ENCODE peak calls at places on chromosomes 13 and 19, in seven cellular contexts. W, A, I, M, P, S and Z are unnamed samples. For H3K36me3, the result is how much of the 10 kb centered on the place peaks cover.

GRCh38 chr13:21465710-21466160 is 6.6 kb upstream of the ZDHHC20 start:
- DNase-seq in M (peak), W (no peak), I (peak), S (no peak), A (no peak), P (no peak), Z (no peak)

GRCh38 chr19:30557212-30557611 is 185.0 kb downstream of the ZNF536 start:
- DNase-seq in W (no peak), I (no peak), M (no peak), P (no peak), A (no peak), S (no peak), Z (no peak)

GRCh38 chr13:114063545-114064515 is 68.6 kb downstream of the RASA3 start:
- DNase-seq in S (no peak), P (no peak), W (peak), I (no peak), A (peak), M (no peak), Z (no peak)

GRCh38 chr13:49502954-49503353 is 7.2 kb downstream of the PHF11 start:
- DNase-seq in A (no peak), P (no peak), I (no peak), M (no peak), S (no peak), W (no peak), Z (no peak)

GRCh38 chr19:46904114-46905060 is 43.6 kb downstream of the ARHGAP35 start:
- DNase-seq in P (no peak), M (no peak), I (no peak), W (peak), S (no peak), A (no peak), Z (no peak)

GRCh38 chr13:72201726-72202125 is 334.7 kb upstream of the DACH1 start:
- DNase-seq in I (no peak), M (no peak), S (no peak), W (no peak), A (no peak), P (no peak), Z (no peak)

GRCh38 chr13:98253526-98253925 is 76.5 kb upstream of the RNF113B start:
- DNase-seq in W (no peak), I (no peak), M (no peak), S (no peak), A (no peak), P (no peak), Z (no peak)

GRCh38 chr19:49512970-49513745 is 697 bp downstream of the FCGRT start:
- DNase-seq in A (peak), P (no peak), W (peak), I (peak), M (peak), S (no peak), Z (no peak)

GRCh38 chr19:17418710-17419109 is 1.1 kb upstream of the MVB12A start:
- DNase-seq in A (no peak), S (no peak), P (no peak), W (no peak), I (no peak), M (no peak), Z (no peak)

GRCh38 chr13:102978168-102978567 is 88.0 kb downstream of the SLC10A2 start:
- DNase-seq in A (no peak), M (no peak), P (no peak), I (no peak), W (no peak), S (no peak), Z (no peak)

GRCh38 chr13:73421310-73421912 is 362.6 kb downstream of the KLF5 start:
- DNase-seq in I (no peak), W (no peak), P (peak), M (no peak), S (no peak), A (no peak), Z (no peak)

GRCh38 chr13:44667950-44668349 is 91.8 kb upstream of the TSC22D1 start:
- DNase-seq in I (no peak), A (no peak), W (no peak), P (no peak), S (no peak), M (no peak), Z (no peak)

GRCh38 chr13:21229241-21230024 is 53.0 kb downstream of the MRPL57 start:
- DNase-seq in W (no peak), M (no peak), S (no peak), P (no peak), A (no peak), I (no peak), Z (no peak)

GRCh38 chr13:95246292-95247082 is 54.8 kb downstream of the ABCC4 start:
- DNase-seq in A (no peak), P (no peak), W (no peak), M (no peak), S (no peak), I (no peak), Z (no peak)

GRCh38 chr19:41902594-41902993 is 19.6 kb downstream of the ARHGEF1 start:
- DNase-seq in W (no peak), M (no peak), I (no peak), A (no peak), S (no peak), P (no peak), Z (no peak)

GRCh38 chr19:41958367-41959055 is 610 bp downstream of the RABAC1 start:
- DNase-seq in P (peak), W (peak), M (peak), A (peak), S (no peak), I (peak), Z (peak)

DNA sequence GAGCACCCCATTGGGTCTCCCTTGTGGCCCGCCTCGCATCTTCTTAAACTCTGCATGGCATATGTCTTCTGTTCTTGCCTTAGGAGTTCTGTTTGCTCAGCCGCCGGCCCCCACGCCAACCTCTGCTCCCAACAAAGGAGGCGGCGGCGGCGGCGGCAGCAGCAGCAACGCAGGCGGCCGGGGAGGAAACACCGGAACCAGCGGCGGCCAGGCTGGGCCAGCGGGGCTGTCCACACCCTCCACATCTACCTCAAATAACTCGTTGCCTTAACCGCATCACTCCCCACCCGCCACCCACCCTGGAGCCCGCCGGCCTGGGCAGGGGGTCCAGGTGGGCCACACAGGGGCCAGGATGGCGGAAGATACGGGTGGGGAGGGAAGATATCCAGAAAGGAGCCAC is 12.3 kb upstream of the WDR18 start:
- DNase-seq in I (no peak), W (no peak), A (no peak), P (no peak), S (no peak), M (no peak), Z (no peak)
- H3K36me3 ChIP-seq in I (under half), W (under half), A (half or more), P (under half), S (under half), M (under half), Z (half or more)

GRCh38 chr19:55079400-55080038 is 3.9 kb downstream of the EPS8L1 start:
- DNase-seq in A (no peak), W (no peak), M (no peak), S (no peak), P (no peak), I (no peak), Z (no peak)
- H3K9ac ChIP-seq in A (peak), W (no peak), M (no peak), S (no peak), P (peak), I (no peak), Z (no peak)

GRCh38 chr19:1503089-1503924 is 9.5 kb downstream of the ADAMTSL5 start:
- DNase-seq in P (no peak), I (no peak), A (peak), M (peak), S (no peak), W (peak), Z (no peak)
- TF ChIP-seq YY1 in P (no peak), I (no peak), A (no peak), M (no peak), S (no peak), W (no peak), Z (no peak)

DNA sequence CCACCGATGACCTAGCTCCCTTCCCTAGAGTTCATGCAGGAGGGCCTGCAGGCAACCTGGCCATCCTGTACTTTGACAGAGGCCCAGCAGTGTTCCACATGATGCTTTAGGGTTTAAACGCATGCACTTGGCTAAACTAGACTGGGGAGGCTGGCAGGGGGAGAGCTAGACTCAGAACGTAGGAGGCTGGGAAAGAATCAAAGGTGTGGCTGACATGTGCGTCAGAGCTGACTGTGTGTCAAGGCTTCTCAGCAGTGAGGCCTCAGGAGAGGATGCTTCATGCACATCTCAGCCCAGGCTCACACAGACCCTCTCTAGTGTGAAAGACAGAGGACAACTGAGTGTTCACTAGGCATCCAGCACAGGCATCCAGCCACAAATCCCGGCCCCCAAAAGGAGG is 28.7 kb downstream of the DNMT1 start:
- DNase-seq in P (no peak), M (no peak), A (no peak), S (no peak), W (no peak), I (no peak), Z (no peak)
- H3K36me3 ChIP-seq in P (half or more), M (half or more), A (half or more), S (under half), W (under half), I (half or more), Z (half or more)

GRCh38 chr19:18847516-18848463 is 16.0 kb downstream of the UPF1 start:
- DNase-seq in A (no peak), I (no peak), S (no peak), M (no peak), P (no peak), W (peak), Z (no peak)

GRCh38 chr19:18851673-18852325 is 20.0 kb downstream of the UPF1 start:
- DNase-seq in M (no peak), P (no peak), W (no peak), I (no peak), A (no peak), S (no peak), Z (no peak)

GRCh38 chr19:18848860-18849661 is 17.3 kb downstream of the UPF1 start:
- DNase-seq in M (no peak), W (peak), I (no peak), S (no peak), A (no peak), P (no peak), Z (no peak)

GRCh38 chr19:18850560-18851375 is 19.0 kb downstream of the UPF1 start:
- DNase-seq in I (no peak), P (no peak), W (peak), M (no peak), S (no peak), A (no peak), Z (no peak)

DNA sequence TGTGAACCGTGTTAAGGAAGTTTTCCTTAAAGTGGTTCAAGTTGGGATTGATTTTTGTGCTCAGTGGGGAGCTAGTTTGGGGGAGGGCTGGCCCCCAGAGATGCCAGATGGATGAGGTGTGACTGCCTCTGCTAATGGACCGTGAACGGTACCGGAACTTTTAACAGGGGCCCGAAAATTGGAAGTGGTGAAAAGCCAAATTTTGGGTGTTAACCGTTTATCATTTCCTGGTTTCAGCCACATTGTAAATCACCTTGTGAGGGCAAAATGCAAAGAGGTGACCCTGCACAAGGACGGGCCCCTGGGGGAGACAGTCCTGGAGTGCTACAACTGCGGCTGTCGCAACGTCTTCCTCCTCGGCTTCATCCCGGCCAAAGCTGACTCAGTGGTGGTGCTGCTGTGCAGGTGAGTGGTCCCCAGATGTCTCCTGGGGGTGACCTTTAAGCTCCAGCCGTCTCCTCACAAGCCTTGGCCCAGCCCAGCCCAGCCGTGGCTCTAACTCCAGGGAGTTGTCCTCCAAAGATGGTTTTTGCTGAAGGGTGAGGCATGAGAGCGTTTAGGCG is 18.2 kb downstream of the UPF1 start:
- DNase-seq in S (no peak), W (no peak), I (no peak), P (no peak), A (no peak), M (no peak), Z (no peak)
- H3K9ac ChIP-seq in S (no peak), W (no peak), I (no peak), P (no peak), A (peak), M (no peak), Z (peak)

GRCh38 chr19:51002542-51003311 is 1.3 kb upstream of the KLK8 start:
- DNase-seq in W (peak), I (no peak), A (peak), M (peak), P (peak), S (no peak), Z (peak)
- TF ChIP-seq YY1 in W (no peak), I (no peak), A (peak), M (no peak), P (no peak), S (no peak), Z (no peak)

DNA sequence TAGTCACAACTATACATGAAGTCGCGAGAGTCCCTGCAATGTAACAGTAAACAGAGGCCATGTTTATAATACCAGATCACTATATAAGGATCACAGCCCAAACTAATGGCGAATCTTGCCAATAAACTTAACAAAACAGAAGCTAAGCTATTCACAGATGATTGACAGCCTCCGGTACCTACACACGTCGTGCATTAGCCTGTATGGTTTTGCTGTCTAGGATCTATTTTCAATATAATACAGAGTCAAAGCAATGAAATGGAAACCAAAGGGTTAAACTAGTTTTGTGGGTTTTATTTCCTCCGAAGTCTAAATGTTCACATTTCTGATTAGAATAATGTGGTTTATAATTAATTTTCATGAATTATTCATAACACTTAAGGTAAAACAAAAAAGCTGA is 10.1 kb downstream of the ANKRD10 start:
- DNase-seq in P (no peak), M (no peak), S (no peak), A (no peak), I (no peak), W (no peak), Z (no peak)
- H3K36me3 ChIP-seq in P (under half), M (half or more), S (under half), A (half or more), I (half or more), W (half or more), Z (half or more)

GRCh38 chr19:13868663-13869062 is 8.3 kb upstream of the NANOS3 start:
- DNase-seq in S (no peak), M (no peak), A (no peak), I (no peak), P (no peak), W (no peak), Z (no peak)

GRCh38 chr19:13865578-13866462 is 11.1 kb upstream of the NANOS3 start:
- DNase-seq in A (peak), W (peak), P (no peak), I (no peak), S (no peak), M (no peak), Z (no peak)

GRCh38 chr19:13864513-13865242 is 12.3 kb upstream of the NANOS3 start:
- DNase-seq in I (no peak), W (peak), S (no peak), A (peak), M (no peak), P (no peak), Z (no peak)

GRCh38 chr19:13865243-13865577 is 11.7 kb upstream of the NANOS3 start:
- DNase-seq in P (no peak), I (no peak), W (no peak), S (no peak), M (no peak), A (peak), Z (no peak)

DNA sequence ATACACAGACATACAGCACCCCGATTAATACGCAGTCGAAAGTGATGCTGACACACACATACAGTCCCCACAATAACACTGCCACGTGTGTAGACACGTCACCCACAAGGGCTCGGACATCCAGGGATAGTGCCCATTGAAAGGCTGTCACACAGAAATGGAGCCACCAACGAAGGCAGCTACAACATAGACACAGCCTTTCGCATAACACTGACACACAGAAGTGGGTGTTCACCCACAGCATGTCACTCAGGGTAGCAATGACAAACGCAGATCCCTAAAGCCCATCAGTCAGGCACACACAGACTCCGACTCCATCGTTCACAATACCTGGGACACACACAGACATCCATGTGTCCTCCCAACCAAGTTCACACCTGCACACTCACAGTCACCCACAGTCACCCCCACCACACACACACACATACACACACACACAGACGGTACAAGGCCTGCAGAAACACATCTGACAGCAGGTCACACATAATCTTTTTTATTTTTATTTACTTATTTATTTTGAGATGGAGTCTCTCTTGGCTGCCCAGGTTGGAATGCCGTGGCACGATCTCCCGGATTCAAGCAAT is 10.4 kb upstream of the NANOS3 start:
- DNase-seq in P (no peak), A (no peak), M (no peak), S (no peak), W (no peak), I (no peak), Z (no peak)
- H3K9ac ChIP-seq in P (peak), A (no peak), M (no peak), S (no peak), W (peak), I (peak), Z (peak)